ENCODE peak calls at places on chromosome 3, in eight cellular contexts. W is activated CD4-positive, alpha-beta T cell treated with anti-CD3 and anti-CD28 coated beads for 36 hours; F is occipital lobe; C is cardiac muscle cell; O is NCI-H1092 treated with DMSO at 0.1 percent for 48 hours; E is non-pigmented ciliary epithelial cell; A is mesenchymal stem cell; Y is tibial artery. Z is an unnamed sample.

GRCh38 chr3:134312873-134313838 is 61.1 kb downstream of the AMOTL2 start:
- DNase-seq in C (peak; percentile 86), F (no peak), E (no peak), A (peak; percentile 72), O (no peak), Y (peak; percentile 89), W (no peak), Z (no peak)

GRCh38 chr3:77039606-77040553 is at the start of gene ROBO2:
- DNase-seq in E (no peak), A (peak; percentile 44), O (peak; percentile 79), F (peak; percentile 42), W (peak; percentile 4), Y (no peak), C (peak; percentile 87), Z (no peak)

GRCh38 chr3:65930650-65931049 is 108.1 kb downstream of the MAGI1 start:
- DNase-seq in Y (no peak), E (no peak), A (no peak), O (no peak), C (no peak), W (no peak), F (no peak), Z (no peak)

GRCh38 chr3:42376397-42376798 is 34.0 kb downstream of the LYZL4 start:
- DNase-seq in Y (no peak), C (no peak), F (peak; percentile 58), O (no peak), W (peak; percentile 87), E (peak; percentile 83), A (peak; percentile 5), Z (no peak)

GRCh38 chr3:14836049-14836468 is 17.3 kb downstream of the FGD5 start:
- DNase-seq in O (no peak), Y (peak; percentile 78), C (no peak), W (no peak), E (no peak), A (no peak), F (no peak), Z (no peak)

GRCh38 chr3:127159547-127159946 is 33.4 kb upstream of the PRR23E start:
- DNase-seq in F (no peak), W (no peak), A (no peak), E (no peak), Y (peak; percentile 38), C (no peak), O (peak; percentile 92), Z (peak; percentile 55)

GRCh38 chr3:98733055-98733777 is 29.9 kb upstream of the ST3GAL6 start:
- DNase-seq in O (no peak), C (peak; percentile 66), A (peak; percentile 56), W (peak; percentile 38), Y (peak; percentile 64), E (no peak), F (peak; percentile 41), Z (peak; percentile 15)

GRCh38 chr3:42655980-42656679 is 2.6 kb downstream of the ZBTB47 start:
- DNase-seq in W (no peak), A (peak; percentile 52), O (no peak), E (no peak), Y (peak; percentile 78), F (no peak), C (no peak), Z (no peak)

GRCh38 chr3:53744351-53744750 is 101.9 kb downstream of the CHDH start:
- DNase-seq in Y (no peak), F (no peak), E (no peak), A (no peak), W (peak; percentile 24), O (peak; percentile 78), C (no peak), Z (peak; percentile 4)

GRCh38 chr3:62554264-62554799 is 181.0 kb upstream of the FEZF2 start:
- DNase-seq in Y (no peak), C (no peak), O (no peak), W (no peak), F (no peak), A (no peak), E (no peak), Z (no peak)

GRCh38 chr3:94291686-94292085 is 228.8 kb downstream of the NSUN3 start:
- DNase-seq in C (no peak), E (no peak), W (no peak), F (no peak), O (no peak), A (no peak), Y (no peak), Z (no peak)

GRCh38 chr3:194337965-194338753 is 13.0 kb downstream of the CPN2 start:
- DNase-seq in W (no peak), E (no peak), F (no peak), A (peak; percentile 28), Y (no peak), C (no peak), O (no peak), Z (no peak)

GRCh38 chr3:71053495-71053894 is 530.0 kb downstream of the FOXP1 start:
- DNase-seq in A (no peak), F (no peak), E (no peak), C (no peak), Y (no peak), W (no peak), O (no peak), Z (no peak)

Z was measured in NCI-H526 treated with DMSO at 0.1 percent for 48 hours.